ENCODE peak calls at places on chromosomes 6 and 20, in four cellular contexts. F is neural progenitor cell, Y is ascending aorta, T is lower lobe of right lung. D is an unnamed sample.

GRCh38 chr6:28354688-28355554 is 5.2 kb downstream of the ZKSCAN3 start:
- DNase-seq in F (no peak), Y (no peak), T (no peak), D (no peak)

GRCh38 chr6:73797861-73798260 is 101.9 kb downstream of the CD109 start:
- DNase-seq in Y (no peak), T (no peak), F (no peak), D (no peak)

GRCh38 chr20:58721951-58722371 is 29.4 kb downstream of the NPEPL1 start:
- DNase-seq in F (no peak), Y (peak; percentile 65), T (no peak), D (peak; percentile 57)

GRCh38 chr6:137122612-137123011 is 50.8 kb downstream of the IL22RA2 start:
- DNase-seq in F (no peak), Y (no peak), T (no peak), D (no peak)

GRCh38 chr20:8248051-8248450 is 116.0 kb downstream of the PLCB1 start:
- DNase-seq in T (no peak), F (no peak), Y (no peak), D (no peak)

GRCh38 chr6:166999845-167000253 is 652 bp downstream of the CEP43 start:
- DNase-seq in F (no peak), Y (peak; percentile 64), T (no peak), D (no peak)

GRCh38 chr6:146857960-146858308 is 259.2 kb downstream of the ADGB start:
- DNase-seq in T (no peak), F (peak; percentile 51), Y (no peak), D (no peak)

GRCh38 chr6:2111162-2111677 is 134.2 kb downstream of the GMDS start:
- DNase-seq in F (no peak), T (no peak), Y (no peak), D (no peak)

GRCh38 chr6:118663993-118664985 is 12.9 kb upstream of the CEP85L start:
- DNase-seq in Y (no peak), F (no peak), T (no peak), D (no peak)

GRCh38 chr6:152233547-152234320 is 403.4 kb downstream of the SYNE1 start:
- DNase-seq in T (no peak), Y (no peak), F (no peak), D (no peak)

GRCh38 chr6:25449774-25450173 is 170.6 kb downstream of the CARMIL1 start:
- DNase-seq in T (no peak), Y (no peak), F (peak; percentile 58), D (no peak)

GRCh38 chr6:137699036-137699683 is 167.9 kb upstream of the TNFAIP3 start:
- DNase-seq in T (no peak), F (no peak), Y (no peak), D (no peak)

GRCh38 chr6:89611666-89612065 is 26.9 kb downstream of the LYRM2 start:
- DNase-seq in F (no peak), T (no peak), Y (no peak), D (no peak)

GRCh38 chr20:60022849-60023248 is 64.6 kb downstream of the CDH26 start:
- DNase-seq in F (no peak), T (no peak), Y (no peak), D (no peak)

GRCh38 chr6:129555206-129555832 is 154.7 kb downstream of the ARHGAP18 start:
- DNase-seq in T (no peak), F (peak; percentile 22), Y (no peak), D (no peak)

GRCh38 chr20:18801516-18801915 is 12.1 kb upstream of the SCP2D1 start:
- DNase-seq in F (no peak), T (no peak), Y (no peak), D (no peak)

DNA sequence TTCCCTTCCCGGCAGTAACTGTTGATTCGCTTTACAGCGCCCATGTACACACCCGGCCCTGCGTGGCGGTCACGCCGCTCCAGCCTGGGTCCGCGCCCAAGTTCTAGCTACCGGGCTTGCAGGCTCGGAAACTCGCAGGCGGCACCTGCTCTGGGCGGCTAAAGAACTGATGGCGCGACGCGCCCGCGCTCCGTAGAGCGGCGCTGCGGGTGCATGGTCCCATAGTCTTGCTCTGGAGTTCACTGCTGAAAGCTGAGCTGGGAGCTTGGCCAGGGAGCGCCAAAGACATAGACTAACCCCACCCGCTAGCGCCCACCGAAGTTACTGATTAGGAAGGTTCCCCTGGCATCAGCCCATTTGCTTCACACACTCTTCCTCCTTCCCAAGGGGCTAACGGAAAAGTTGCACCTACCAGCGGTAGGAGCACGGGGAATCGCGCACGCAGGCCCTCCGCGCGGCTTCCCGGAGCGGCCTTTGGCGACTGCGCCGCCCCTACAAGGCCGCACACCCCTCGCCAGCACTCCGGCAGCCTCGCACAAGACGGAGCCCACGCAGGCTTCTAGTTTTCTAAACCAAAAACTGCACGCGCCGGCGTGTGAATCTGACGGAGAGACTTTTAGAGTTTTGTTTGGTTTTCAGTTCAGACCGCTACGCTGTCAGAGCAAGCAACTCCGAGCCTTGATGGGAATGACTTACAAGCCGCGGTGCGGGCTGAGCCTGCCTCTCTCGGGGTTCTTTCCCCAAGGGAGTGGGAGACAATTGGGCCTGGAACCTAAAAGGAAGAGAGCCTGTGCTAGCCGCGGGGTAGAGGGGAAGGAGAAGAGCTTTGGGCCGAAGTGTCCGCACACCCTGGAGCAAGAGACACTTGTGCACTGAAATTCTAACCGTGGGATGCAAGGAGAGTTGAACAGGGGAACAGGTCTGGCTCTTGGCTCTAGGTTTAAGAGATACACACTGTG is 994 bp upstream of the POU3F2 start:
- DNase-seq in Y (peak; percentile 65), T (peak; percentile 55), F (peak; percentile 77), D (no peak)
- TF ChIP-seq CTCF in Y (peak; percentile 33), T (no peak), F (peak; percentile 29), D (peak; percentile 44)

GRCh38 chr6:132780770-132781371 is 17.6 kb downstream of the SLC18B1 start:
- DNase-seq in T (no peak), Y (no peak), F (peak; percentile 5), D (no peak)
- TF ChIP-seq CTCF in T (peak; percentile 19), Y (peak; percentile 45), F (peak; percentile 36), D (peak; percentile 77)

GRCh38 chr20:43508604-43509040 is 1.1 kb downstream of the L3MBTL1 start:
- DNase-seq in F (peak; percentile 51), T (no peak), Y (no peak), D (no peak)
- TF ChIP-seq CTCF in F (peak; percentile 40), T (no peak), Y (no peak), D (peak; percentile 44)

GRCh38 chr20:62860391-62860923 is 1.2 kb downstream of the TCFL5 start:
- DNase-seq in F (peak; percentile 33), T (no peak), Y (no peak), D (peak; percentile 52)
- TF ChIP-seq CTCF in F (peak; percentile 11), T (no peak), Y (no peak), D (peak; percentile 54)

DNA sequence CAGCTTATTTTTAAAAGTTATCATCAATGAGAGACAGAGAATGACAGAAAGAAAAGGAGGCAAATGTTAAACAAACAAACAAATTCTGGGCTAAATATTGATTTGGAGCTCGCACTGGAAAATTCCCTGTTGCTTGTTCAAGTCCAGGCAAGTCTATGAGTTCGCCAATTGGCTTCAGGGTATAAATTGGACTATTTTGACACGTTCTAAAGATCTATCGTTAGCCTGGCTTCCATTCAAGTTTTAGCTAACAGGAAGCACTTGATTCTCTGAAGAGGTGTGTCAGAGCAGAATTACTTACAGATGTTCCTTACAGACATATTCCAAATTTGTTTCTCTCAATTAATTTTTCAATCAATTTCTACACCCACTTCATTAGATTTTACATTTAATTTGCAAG is 15.8 kb upstream of the RFPL4B start:
- DNase-seq in Y (no peak), T (no peak), F (no peak), D (no peak)
- TF ChIP-seq CTCF in Y (no peak), T (no peak), F (no peak), D (no peak)

DNA sequence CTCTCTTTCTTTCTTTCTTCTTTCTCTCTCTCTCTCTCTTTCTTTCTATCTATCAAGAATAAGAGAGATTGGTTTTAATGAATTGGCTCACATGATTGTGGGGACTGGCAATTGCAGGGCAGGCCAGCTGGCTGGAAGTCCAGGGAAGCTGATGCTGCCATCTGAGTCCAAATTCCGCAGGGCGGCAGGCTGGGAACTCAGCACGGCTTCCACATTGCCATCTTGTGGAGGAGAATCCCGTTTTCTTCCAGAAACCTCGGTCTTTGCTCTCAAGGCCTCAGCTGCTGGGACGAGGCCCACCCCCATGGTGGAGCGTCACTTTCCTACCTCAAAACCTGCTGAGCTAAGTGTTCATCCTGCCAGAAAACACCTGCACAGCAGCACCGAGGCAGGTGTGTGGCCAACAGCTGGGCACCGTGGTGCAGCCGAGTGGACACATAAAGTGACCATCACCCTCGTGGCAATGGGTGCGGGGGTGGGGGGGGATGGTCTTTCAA is 58.8 kb upstream of the SLCO4A1 start:
- DNase-seq in Y (no peak), F (peak; percentile 31), T (no peak), D (no peak)
- TF ChIP-seq CTCF in Y (peak; percentile 24), F (no peak), T (no peak), D (peak; percentile 50)

GRCh38 chr20:36951198-36951976 is at the start of gene SAMHD1:
- DNase-seq in Y (peak; percentile 98), F (peak; percentile 99), T (peak; percentile 98), D (peak; percentile 99)
- TF ChIP-seq CTCF in Y (no peak), F (no peak), T (no peak), D (peak; percentile 12)

GRCh38 chr6:55833284-55833683 is 42.1 kb downstream of the BMP5 start:
- DNase-seq in T (no peak), Y (no peak), F (no peak), D (no peak)

GRCh38 chr6:55836481-55836880 is 38.9 kb downstream of the BMP5 start:
- DNase-seq in Y (no peak), T (no peak), F (no peak), D (no peak)

GRCh38 chr6:55836945-55837344 is 38.4 kb downstream of the BMP5 start:
- DNase-seq in F (no peak), Y (no peak), T (no peak), D (no peak)

GRCh38 chr6:55841341-55841740 is 34.0 kb downstream of the BMP5 start:
- DNase-seq in Y (no peak), F (no peak), T (no peak), D (no peak)

DNA sequence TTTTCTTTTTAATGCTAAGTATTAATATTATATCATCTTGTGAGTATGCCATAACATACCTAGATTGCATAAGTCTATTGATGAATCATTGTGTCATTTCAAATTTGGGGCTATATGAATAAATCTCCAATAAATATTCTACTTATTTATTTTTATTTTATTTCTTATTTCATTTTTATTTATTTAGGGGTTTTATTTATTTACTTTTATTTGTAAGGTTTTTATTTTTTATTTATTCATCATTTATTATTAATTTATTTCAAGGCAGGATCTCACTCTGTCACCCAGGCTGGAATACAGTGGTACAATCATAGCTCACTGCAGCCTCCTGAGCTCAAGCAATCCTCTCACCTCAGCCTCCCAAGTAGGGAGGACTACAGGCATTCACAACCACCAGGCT is 36.3 kb downstream of the BMP5 start:
- DNase-seq in F (no peak), T (no peak), Y (no peak), D (no peak)
- TF ChIP-seq CTCF in F (no peak), T (no peak), Y (no peak), D (no peak)

D was measured in chondrocyte.